ENCODE peak calls at places on chromosomes 4 and X, in seven cellular contexts. C is CD8-positive, alpha-beta memory T cell; H is pancreas; R is Panc1; D is H1; P is heart left ventricle; W is GM23248. S is an unnamed sample. For H3K36me3, the result is how much of the 10 kb centered on the place peaks cover.

GRCh38 chr4:170990989-170991589 is 822.1 kb upstream of the GALNTL6 start:
- DNase-seq in C (no peak), H (no peak), R (peak), D (peak), P (no peak), W (peak), S (peak)

GRCh38 chr4:83757121-83757621 is 221.3 kb downstream of the GPAT3 start:
- DNase-seq in C (no peak), H (no peak), R (no peak), D (no peak), P (no peak), W (peak), S (no peak)

GRCh38 chrX:49120104-49120503 is 3.4 kb downstream of the GPKOW start:
- DNase-seq in C (no peak), H (no peak), R (no peak), D (no peak), P (no peak), W (no peak), S (no peak)

GRCh38 chr4:155249036-155249566 is 40.7 kb downstream of the NPY2R start:
- DNase-seq in C (no peak), H (no peak), R (no peak), D (no peak), P (no peak), W (no peak), S (no peak)

GRCh38 chr4:132593717-132594400 is 555.2 kb upstream of the PCDH10 start:
- DNase-seq in C (no peak), H (no peak), R (no peak), D (no peak), P (no peak), W (no peak), S (no peak)

GRCh38 chrX:71650333-71650969 is 16.9 kb upstream of the LOC101059915 start:
- DNase-seq in C (no peak), H (no peak), R (no peak), D (no peak), P (no peak), W (no peak), S (no peak)

GRCh38 chr4:138643827-138644226 is 371.8 kb upstream of the NOCT start:
- DNase-seq in C (no peak), H (no peak), R (no peak), D (no peak), P (no peak), W (peak), S (no peak)

GRCh38 chrX:21181232-21181853 is 192.9 kb upstream of the CNKSR2 start:
- DNase-seq in C (no peak), H (no peak), R (no peak), D (no peak), P (no peak), W (no peak), S (no peak)

GRCh38 chr4:186149872-186150271 is 41.5 kb upstream of the CYP4V2 start:
- DNase-seq in C (peak), H (no peak), R (no peak), D (peak), P (peak), W (peak), S (no peak)

DNA sequence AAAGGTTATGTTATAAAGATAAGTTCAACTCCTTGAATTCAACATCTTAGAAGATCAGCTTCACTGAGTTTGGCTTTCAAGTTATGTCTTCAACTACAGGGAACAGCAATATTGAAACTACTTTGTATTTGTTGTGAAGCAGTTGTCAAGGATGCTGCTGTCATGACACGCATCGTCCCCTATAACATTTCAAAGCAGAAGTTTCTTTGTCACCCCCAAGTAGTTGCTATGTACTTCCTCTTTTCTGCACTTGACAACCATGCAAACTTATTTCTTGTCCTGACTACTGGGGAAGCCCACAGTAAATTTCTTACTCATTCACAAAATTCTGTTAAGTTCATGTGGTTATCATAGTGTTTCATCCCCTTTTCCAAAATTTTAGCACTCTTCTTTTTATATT is 14.3 kb downstream of the ANTXR2 start:
- DNase-seq in C (no peak), H (no peak), R (no peak), D (no peak), P (no peak), W (peak), S (no peak)
- H3K36me3 ChIP-seq in C (under half), H (under half), R (under half), D (under half), P (under half), W (under half), S (half or more)

GRCh38 chrX:150761176-150761818 is 68.1 kb downstream of the MTMR1 start:
- DNase-seq in C (no peak), H (no peak), R (no peak), D (no peak), P (no peak), W (no peak), S (no peak)
- H3K36me3 ChIP-seq in C (under half), H (under half), R (under half), D (under half), P (under half), W (under half), S (under half)

GRCh38 chrX:53395605-53396298 is 26.7 kb downstream of the SMC1A start:
- DNase-seq in C (no peak), H (no peak), R (no peak), D (no peak), P (no peak), W (no peak), S (no peak)
- H3K36me3 ChIP-seq in C (under half), H (under half), R (under half), D (under half), P (half or more), W (under half), S (under half)

DNA sequence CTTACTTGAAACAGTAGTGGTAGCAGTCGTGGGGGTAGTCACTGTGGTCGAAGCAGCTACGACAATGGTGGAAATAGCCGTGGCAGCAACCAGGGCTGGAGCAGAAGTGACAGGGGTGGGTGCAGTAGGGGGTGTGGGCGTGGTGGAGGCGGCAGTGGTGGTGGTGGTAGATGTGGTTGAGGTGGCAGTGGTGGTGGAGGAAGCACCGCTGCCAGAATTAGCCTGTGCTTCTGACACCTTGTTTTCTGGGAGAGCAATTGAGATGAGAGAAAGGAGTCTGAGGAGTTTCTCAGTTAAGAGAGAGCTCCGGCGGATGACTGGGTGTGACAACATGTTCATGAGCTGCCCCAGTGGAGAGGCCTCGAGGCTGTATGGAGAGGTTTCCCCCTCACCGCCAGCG is 113.5 kb upstream of the HSD17B10 start:
- DNase-seq in C (peak), H (no peak), R (no peak), D (no peak), P (no peak), W (no peak), S (no peak)
- H3K36me3 ChIP-seq in C (half or more), H (under half), R (half or more), D (half or more), P (half or more), W (under half), S (half or more)

GRCh38 chrX:20177093-20177492 is 35.5 kb upstream of the EIF1AX start:
- DNase-seq in C (no peak), H (no peak), R (no peak), D (no peak), P (no peak), W (no peak), S (no peak)
- H3K36me3 ChIP-seq in C (under half), H (under half), R (under half), D (under half), P (half or more), W (under half), S (under half)

S was measured in SK-N-SH.